ENCODE peak calls at places on chromosomes 5 and 9, in seven cellular contexts. N, W, D, M, A, R and P are unnamed samples.

GRCh38 chr5:112186401-112186990 is 232.6 kb downstream of the EPB41L4A start:
- DNase-seq in N (no peak), W (no peak), D (no peak), M (peak), A (no peak), R (no peak), P (peak)

GRCh38 chr9:109331353-109331752 is 10.5 kb upstream of the EPB41L4B start:
- DNase-seq in N (no peak), W (no peak), D (no peak), M (no peak), A (no peak), R (no peak), P (no peak)

GRCh38 chr5:128287740-128288139 is 204.2 kb downstream of the SLC12A2 start:
- DNase-seq in N (no peak), W (no peak), D (no peak), M (no peak), A (no peak), R (peak), P (no peak)

GRCh38 chr5:74227081-74227480 is 413.4 kb downstream of the ENC1 start:
- DNase-seq in N (no peak), W (no peak), D (no peak), M (no peak), A (no peak), R (no peak), P (no peak)

GRCh38 chr5:113232246-113232645 is 202.5 kb downstream of the TSSK1B start:
- DNase-seq in N (no peak), W (no peak), D (no peak), M (no peak), A (no peak), R (no peak), P (no peak)

GRCh38 chr5:136295914-136296313 is 69.4 kb downstream of the TRPC7 start:
- DNase-seq in N (no peak), W (no peak), D (no peak), M (no peak), A (no peak), R (no peak), P (no peak)

GRCh38 chr5:15993334-15993733 is 186.3 kb downstream of the MARCHF11 start:
- DNase-seq in N (no peak), W (no peak), D (no peak), M (no peak), A (no peak), R (no peak), P (no peak)

GRCh38 chr9:117088786-117089185 is 326.1 kb downstream of the ASTN2 start:
- DNase-seq in N (no peak), W (no peak), D (no peak), M (no peak), A (no peak), R (no peak), P (no peak)

GRCh38 chr9:37146372-37146771 is 26.0 kb downstream of the ZCCHC7 start:
- DNase-seq in N (no peak), W (no peak), D (no peak), M (peak), A (no peak), R (no peak), P (no peak)

GRCh38 chr9:127177221-127177620 is 54.8 kb upstream of the ANGPTL2 start:
- DNase-seq in N (no peak), W (no peak), D (no peak), M (no peak), A (no peak), R (peak), P (no peak)

GRCh38 chr9:114272739-114273431 is 50.0 kb upstream of the ORM1 start:
- DNase-seq in N (no peak), W (no peak), D (no peak), M (no peak), A (no peak), R (no peak), P (no peak)

GRCh38 chr5:94771742-94772141 is 153.3 kb downstream of the SLF1 start:
- DNase-seq in N (no peak), W (no peak), D (no peak), M (no peak), A (no peak), R (no peak), P (no peak)